ENCODE peak calls at places on chromosomes 13 and 19, in six cellular contexts. G, K, L, T, S and J are unnamed samples.

GRCh38 chr19:49422407-49423277 is 599 bp downstream of the PTH2 start:
- DNase-seq in G (no peak), K (no peak), L (peak; percentile 17), T (peak; percentile 77), S (peak; percentile 84), J (no peak)

GRCh38 chr19:7512400-7512851 is 3.5 kb upstream of the ZNF358 start:
- DNase-seq in G (no peak), K (no peak), L (no peak), T (peak; percentile 100), S (no peak), J (no peak)

GRCh38 chr13:74751739-74752138 is 617.5 kb upstream of the KLF12 start:
- DNase-seq in G (peak; percentile 87), K (no peak), L (peak; percentile 3), T (peak; percentile 98), S (no peak), J (no peak)

GRCh38 chr19:19514881-19515763 is at the start of gene TSSK6:
- DNase-seq in G (no peak), K (no peak), L (no peak), T (no peak), S (no peak), J (no peak)

GRCh38 chr13:73548444-73548843 is 489.6 kb downstream of the KLF5 start:
- DNase-seq in G (no peak), K (no peak), L (no peak), T (no peak), S (no peak), J (no peak)

GRCh38 chr13:99417151-99417820 is 84.0 kb upstream of the TM9SF2 start:
- DNase-seq in G (no peak), K (no peak), L (no peak), T (no peak), S (no peak), J (no peak)

GRCh38 chr19:1857648-1858326 is 5.6 kb downstream of the KLF16 start:
- DNase-seq in G (no peak), K (no peak), L (no peak), T (peak; percentile 48), S (no peak), J (no peak)

GRCh38 chr13:60583911-60584753 is 187.1 kb downstream of the TDRD3 start:
- DNase-seq in G (no peak), K (peak; percentile 74), L (no peak), T (no peak), S (no peak), J (no peak)

GRCh38 chr13:30022256-30022655 is 171.8 kb upstream of the UBL3 start:
- DNase-seq in G (no peak), K (no peak), L (no peak), T (no peak), S (no peak), J (no peak)

GRCh38 chr19:45404557-45405434 is at the start of gene PPP1R13L:
- DNase-seq in G (peak; percentile 71), K (peak; percentile 63), L (peak; percentile 79), T (peak; percentile 95), S (peak; percentile 90), J (peak; percentile 44)

GRCh38 chr13:113610266-113610665 is 25.7 kb downstream of the TFDP1 start:
- DNase-seq in G (no peak), K (no peak), L (no peak), T (no peak), S (no peak), J (no peak)

GRCh38 chr19:54804101-54804500 is 691 bp downstream of the KIR2DL4 start:
- DNase-seq in G (no peak), K (no peak), L (no peak), T (no peak), S (no peak), J (no peak)

GRCh38 chr19:35484637-35485036 is 5.6 kb downstream of the KRTDAP start:
- DNase-seq in G (no peak), K (no peak), L (no peak), T (no peak), S (no peak), J (no peak)

GRCh38 chr19:50677636-50678035 is 28.4 kb downstream of the C19orf81 start:
- DNase-seq in G (no peak), K (no peak), L (no peak), T (no peak), S (no peak), J (no peak)

GRCh38 chr13:33017410-33017929 is 1.2 kb downstream of the KL start:
- DNase-seq in G (no peak), K (peak; percentile 73), L (no peak), T (peak; percentile 94), S (no peak), J (peak; percentile 89)

GRCh38 chr13:114146173-114146572 is 13.8 kb upstream of the RASA3 start:
- DNase-seq in G (no peak), K (no peak), L (no peak), T (no peak), S (no peak), J (no peak)

GRCh38 chr19:34381399-34382251 is 16.6 kb downstream of the GPI start:
- DNase-seq in G (no peak), K (no peak), L (no peak), T (no peak), S (no peak), J (no peak)

GRCh38 chr13:73141292-73141771 is 82.5 kb downstream of the KLF5 start:
- DNase-seq in G (no peak), K (no peak), L (no peak), T (no peak), S (no peak), J (peak; percentile 78)

GRCh38 chr13:22837980-22838615 is 342.7 kb upstream of the SGCG start:
- DNase-seq in G (no peak), K (peak; percentile 2), L (no peak), T (no peak), S (no peak), J (no peak)